ENCODE peak calls at places on chromosomes 3 and 15, in seven cellular contexts. M is adipocyte; P is left lung; N is CD8-positive, alpha-beta T cell; R is heart left ventricle; H is gastrocnemius medialis; U is heart right ventricle. X is an unnamed sample. For H3K4me1, the result is how much of the 10 kb centered on the place peaks cover.

GRCh38 chr3:131075632-131076328 is 49.1 kb downstream of the NEK11 start:
- DNase-seq in M (no peak), P (no peak), N (no peak), R (no peak), H (no peak), U (no peak), X (no peak)

GRCh38 chr3:6791161-6791560 is 69.8 kb upstream of the GRM7 start:
- DNase-seq in M (no peak), P (no peak), N (no peak), R (no peak), H (no peak), U (no peak), X (no peak)

GRCh38 chr3:15287565-15288330 is 44.6 kb downstream of the SH3BP5 start:
- DNase-seq in M (peak), P (peak), N (no peak), R (peak), H (peak), U (peak), X (no peak)

GRCh38 chr3:99114565-99115291 is 213.2 kb upstream of the DCBLD2 start:
- DNase-seq in M (peak), P (no peak), N (no peak), R (no peak), H (no peak), U (no peak), X (no peak)

GRCh38 chr15:82551646-82552247 is 11.5 kb upstream of the RPS17 start:
- DNase-seq in M (no peak), P (no peak), N (no peak), R (no peak), H (no peak), U (no peak), X (no peak)

GRCh38 chr15:29805043-29805707 is 17.1 kb downstream of the TJP1 start:
- DNase-seq in M (peak), P (no peak), N (no peak), R (no peak), H (no peak), U (peak), X (no peak)

GRCh38 chr15:28913171-28913765 is 27.5 kb downstream of the APBA2 start:
- DNase-seq in M (no peak), P (no peak), N (no peak), R (no peak), H (no peak), U (no peak), X (no peak)

GRCh38 chr3:77835916-77836315 is 796.0 kb downstream of the ROBO2 start:
- DNase-seq in M (peak), P (no peak), N (no peak), R (no peak), H (no peak), U (no peak), X (no peak)

GRCh38 chr15:31461911-31462480 is 135.4 kb downstream of the KLF13 start:
- DNase-seq in M (no peak), P (no peak), N (no peak), R (peak), H (no peak), U (no peak), X (no peak)
- H3K4me1 ChIP-seq in M (under half), P (under half), N (under half), R (under half), H (under half), U (under half), X (under half)

GRCh38 chr15:57112178-57112577 is 193.7 kb downstream of the TCF12 start:
- DNase-seq in M (peak), P (no peak), N (no peak), R (no peak), H (peak), U (no peak), X (no peak)

GRCh38 chr15:57109005-57109404 is 190.6 kb downstream of the TCF12 start:
- DNase-seq in M (no peak), P (no peak), N (no peak), R (no peak), H (no peak), U (no peak), X (no peak)

GRCh38 chr15:57111002-57111401 is 192.6 kb downstream of the TCF12 start:
- DNase-seq in M (no peak), P (no peak), N (no peak), R (no peak), H (no peak), U (no peak), X (no peak)

GRCh38 chr15:57118013-57118799 is 199.8 kb downstream of the TCF12 start:
- DNase-seq in M (peak), P (no peak), N (no peak), R (no peak), H (no peak), U (no peak), X (no peak)

GRCh38 chr15:57114070-57114469 is 195.6 kb downstream of the TCF12 start:
- DNase-seq in M (no peak), P (no peak), N (no peak), R (no peak), H (no peak), U (no peak), X (no peak)
- H3K4me1 ChIP-seq in M (under half), P (under half), N (under half), R (under half), H (under half), U (under half), X (under half)

GRCh38 chr3:177429066-177429465 is 231.8 kb upstream of the TBL1XR1 start:
- DNase-seq in M (no peak), P (no peak), N (no peak), R (no peak), H (no peak), U (no peak), X (no peak)

GRCh38 chr3:177426151-177426904 is 229.0 kb upstream of the TBL1XR1 start:
- DNase-seq in M (peak), P (no peak), N (no peak), R (no peak), H (no peak), U (no peak), X (no peak)

GRCh38 chr3:177427096-177427495 is 229.8 kb upstream of the TBL1XR1 start:
- DNase-seq in M (no peak), P (no peak), N (peak), R (no peak), H (no peak), U (no peak), X (no peak)

GRCh38 chr3:177429772-177430171 is 232.5 kb upstream of the TBL1XR1 start:
- DNase-seq in M (no peak), P (no peak), N (no peak), R (no peak), H (no peak), U (no peak), X (no peak)

DNA sequence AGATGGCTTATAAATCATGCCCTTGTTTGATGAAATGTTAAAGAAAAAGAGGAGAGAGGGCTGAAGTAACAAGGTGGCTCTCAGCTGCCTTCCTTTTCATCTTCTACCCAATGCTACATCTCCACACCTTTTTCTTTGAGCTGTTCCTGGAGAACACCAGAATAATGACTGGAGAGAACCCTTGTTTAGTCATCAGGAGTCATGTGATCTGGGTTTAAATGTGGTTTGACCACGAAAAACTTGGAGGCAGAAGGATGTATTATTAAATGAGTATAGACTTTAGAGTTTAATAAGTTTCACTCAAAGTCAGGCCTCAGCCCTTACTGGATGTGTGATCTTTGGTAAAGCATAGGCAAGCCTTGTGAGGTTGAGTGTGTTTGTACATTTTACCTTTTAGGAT is 230.3 kb upstream of the TBL1XR1 start:
- DNase-seq in M (no peak), P (no peak), N (no peak), R (no peak), H (no peak), U (no peak), X (no peak)
- H3K4me1 ChIP-seq in M (under half), P (under half), N (under half), R (under half), H (under half), U (under half), X (under half)

GRCh38 chr3:110521019-110521418 is 550.6 kb upstream of the NECTIN3 start:
- DNase-seq in M (peak), P (no peak), N (no peak), R (no peak), H (no peak), U (no peak), X (no peak)
- H3K4me1 ChIP-seq in M (under half), P (under half), N (under half), R (under half), H (under half), U (under half), X (under half)

DNA sequence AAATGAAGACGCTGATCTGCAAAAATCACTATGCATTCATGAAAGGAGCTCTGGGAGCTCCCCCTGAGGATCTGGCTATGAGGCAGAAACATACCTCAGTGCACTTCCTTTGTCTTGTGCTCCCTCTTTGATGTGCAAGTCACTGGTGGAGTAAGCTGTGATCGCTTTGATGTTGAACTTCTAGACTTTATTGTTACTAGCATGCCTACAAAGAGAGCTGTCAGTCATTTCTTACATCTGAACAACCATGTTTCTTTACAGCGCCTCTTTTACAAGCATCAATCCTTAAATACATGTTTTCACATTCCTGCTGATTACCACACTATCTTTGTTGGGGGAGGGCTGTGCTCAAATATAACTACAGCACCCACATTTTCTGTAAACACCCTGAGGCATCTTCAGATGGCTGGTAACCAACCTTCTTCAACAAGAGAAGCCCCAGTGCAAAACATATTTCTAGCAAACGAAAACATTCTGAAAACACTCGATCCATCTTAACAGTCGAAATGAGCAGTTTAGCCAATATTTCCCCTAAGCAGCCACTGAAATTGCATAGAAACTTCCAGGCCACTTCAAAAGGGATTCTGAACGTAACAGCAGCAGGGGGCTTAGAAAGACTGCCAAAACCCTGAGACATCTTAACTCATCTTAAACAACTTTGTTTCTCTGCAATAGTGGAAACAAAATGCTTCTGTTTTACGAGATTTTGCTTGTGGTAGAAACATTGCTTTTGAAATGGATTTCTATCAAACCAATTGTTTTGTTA is 101.9 kb upstream of the ICE2 start:
- DNase-seq in M (no peak), P (no peak), N (no peak), R (no peak), H (no peak), U (no peak), X (no peak)
- H3K4me1 ChIP-seq in M (under half), P (under half), N (half or more), R (under half), H (half or more), U (under half), X (half or more)

DNA sequence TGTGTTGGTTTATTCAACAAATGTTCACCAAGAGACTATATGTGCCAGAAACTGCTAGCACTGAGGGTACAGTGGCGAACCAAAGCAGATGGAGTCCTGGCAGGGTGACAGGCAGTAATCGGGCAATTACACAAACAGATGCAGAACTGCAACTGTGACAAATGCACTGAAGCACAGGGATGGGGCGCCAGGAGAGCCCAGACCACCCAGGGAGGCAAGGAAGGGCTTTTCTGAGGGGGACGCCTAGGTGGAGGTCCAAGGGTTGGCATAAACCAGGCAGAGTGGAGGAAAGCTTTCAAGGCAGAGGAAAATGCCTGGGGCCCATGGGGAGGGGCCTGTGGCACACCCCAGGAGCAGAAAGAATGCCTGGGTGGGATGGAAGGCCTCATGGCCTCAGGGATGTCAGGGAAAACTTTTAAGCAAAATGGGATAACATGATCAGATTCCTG is 5.5 kb downstream of the DIS3L start:
- DNase-seq in M (no peak), P (no peak), N (no peak), R (no peak), H (no peak), U (no peak), X (peak)
- H3K4me1 ChIP-seq in M (under half), P (under half), N (under half), R (under half), H (under half), U (under half), X (under half)

GRCh38 chr3:64214697-64215018 is 10.6 kb downstream of the PRICKLE2 start:
- DNase-seq in M (no peak), P (peak), N (no peak), R (peak), H (no peak), U (peak), X (peak)
- H3K4me1 ChIP-seq in M (half or more), P (under half), N (under half), R (half or more), H (under half), U (half or more), X (under half)

X was measured in pancreas.